ENCODE peak calls at places on chromosome 20, in four cellular contexts. V is K562, W is HEK293T, P is HepG2. S is an unnamed sample.
A peak's percentile ranks its signal among the peaks of the same experiment; 100 is the strongest.

GRCh38 chr20:25470045-25470444 is 62.6 kb downstream of the GINS1 start:
- DNase-seq in V (peak; percentile 64), W (peak; percentile 43), P (peak; percentile 57), S (peak; percentile 13)

GRCh38 chr20:32893878-32894483 is 35.3 kb downstream of the EFCAB8 start:
- DNase-seq in V (peak; percentile 66), W (peak; percentile 59), P (peak; percentile 59), S (no peak)

GRCh38 chr20:35490736-35491181 is 35.4 kb downstream of the CEP250 start:
- DNase-seq in V (no peak), W (no peak), P (no peak), S (peak; percentile 51)

GRCh38 chr20:44586986-44587980 is 4.9 kb downstream of the PKIG start:
- DNase-seq in V (no peak), W (no peak), P (no peak), S (no peak)

GRCh38 chr20:21322921-21323321 is 19.8 kb downstream of the XRN2 start:
- DNase-seq in V (peak; percentile 14), W (no peak), P (no peak), S (no peak)

GRCh38 chr20:49432562-49432961 is 49.9 kb downstream of the KCNB1 start:
- DNase-seq in V (no peak), W (no peak), P (no peak), S (no peak)

GRCh38 chr20:17223553-17223952 is 3.3 kb upstream of the PCSK2 start:
- DNase-seq in V (no peak), W (no peak), P (no peak), S (no peak)

GRCh38 chr20:4234128-4234527 is 218.8 kb upstream of the RNF24 start:
- DNase-seq in V (no peak), W (no peak), P (no peak), S (no peak)

GRCh38 chr20:24838551-24839530 is 110.2 kb upstream of the CST7 start:
- DNase-seq in V (no peak), W (no peak), P (no peak), S (peak; percentile 52)

GRCh38 chr20:49045440-49046086 is 549 bp upstream of the CSE1L start:
- DNase-seq in V (no peak), W (no peak), P (peak; percentile 29), S (no peak)

GRCh38 chr20:35049776-35050352 is 42.7 kb downstream of the TRPC4AP start:
- DNase-seq in V (no peak), W (no peak), P (no peak), S (no peak)

GRCh38 chr20:57395111-57395959 is 4.1 kb downstream of the RBM38 start:
- DNase-seq in V (no peak), W (no peak), P (no peak), S (no peak)

GRCh38 chr20:13996265-13996664 is 949 bp downstream of the MACROD2 start:
- DNase-seq in V (no peak), W (peak; percentile 8), P (no peak), S (no peak)

GRCh38 chr20:64113444-64113775 is 6.0 kb upstream of the NPBWR2 start:
- DNase-seq in V (no peak), W (no peak), P (no peak), S (no peak)

GRCh38 chr20:10922941-10923340 is 249.1 kb upstream of the JAG1 start:
- DNase-seq in V (no peak), W (no peak), P (no peak), S (no peak)

GRCh38 chr20:15895126-15895525 is 678.1 kb downstream of the KIF16B start:
- DNase-seq in V (no peak), W (no peak), P (no peak), S (no peak)

GRCh38 chr20:36684747-36685146 is 38.8 kb upstream of the SLA2 start:
- DNase-seq in V (no peak), W (no peak), P (no peak), S (no peak)

GRCh38 chr20:24701027-24701426 is 231.6 kb downstream of the SYNDIG1 start:
- DNase-seq in V (no peak), W (no peak), P (no peak), S (no peak)

GRCh38 chr20:58019850-58020625 is 208.4 kb downstream of the ANKRD60 start:
- DNase-seq in V (no peak), W (no peak), P (no peak), S (no peak)

GRCh38 chr20:44021900-44022299 is 107.2 kb downstream of the TOX2 start:
- DNase-seq in V (no peak), W (no peak), P (no peak), S (no peak)

GRCh38 chr20:33668087-33668790 is 1.5 kb downstream of the ACTL10 start:
- DNase-seq in V (peak; percentile 69), W (peak; percentile 64), P (no peak), S (no peak)

GRCh38 chr20:39706089-39706721 is 744.1 kb downstream of the DHX35 start:
- DNase-seq in V (no peak), W (no peak), P (no peak), S (no peak)

GRCh38 chr20:53693265-53693871 is 99.7 kb upstream of the ZNF217 start:
- DNase-seq in V (no peak), W (no peak), P (no peak), S (no peak)

GRCh38 chr20:479487-479886 is 17.2 kb upstream of the TBC1D20 start:
- DNase-seq in V (no peak), W (no peak), P (no peak), S (no peak)
- TF ChIP-seq FOXK2 in V (no peak), W (no peak), P (no peak), S (no peak)

GRCh38 chr20:1800777-1801176 is 94.4 kb upstream of the SIRPA start:
- DNase-seq in V (no peak), W (no peak), P (no peak), S (no peak)
- TF ChIP-seq FOXK2 in V (no peak), W (no peak), P (no peak), S (no peak)

DNA sequence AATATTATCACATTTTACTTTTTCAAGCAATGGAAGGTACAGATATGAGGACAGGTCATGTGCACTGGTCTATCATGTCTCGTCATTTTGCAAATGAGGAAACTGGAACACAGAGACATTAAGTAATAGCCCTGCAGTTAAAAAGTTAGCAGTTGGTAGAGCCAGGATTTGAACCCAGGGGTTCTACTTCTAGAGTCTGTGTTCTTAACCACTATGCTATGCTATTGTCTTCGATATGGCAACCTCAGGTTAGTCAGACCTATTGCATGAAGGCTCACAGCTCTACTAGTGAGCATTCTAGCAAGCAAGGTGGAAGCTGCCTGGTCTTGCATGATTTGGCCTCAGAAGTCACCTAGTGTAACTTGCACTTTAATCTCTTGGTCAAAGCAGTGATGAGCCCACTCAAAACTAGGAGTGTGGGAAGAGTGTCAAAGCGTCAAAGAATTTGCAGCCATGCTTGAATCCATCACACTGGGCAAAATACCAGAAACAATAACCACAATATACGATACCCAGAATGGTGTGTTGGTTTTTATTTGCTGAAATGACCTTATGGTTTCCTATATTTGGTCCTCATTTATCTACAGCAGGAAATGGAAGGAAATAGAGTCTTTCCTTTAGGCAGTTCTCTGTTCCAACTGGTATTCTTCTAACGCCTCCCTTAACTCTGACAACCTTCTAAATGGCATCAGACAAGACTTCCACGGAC is 20.4 kb upstream of the BMP2 start:
- DNase-seq in V (no peak), W (no peak), P (peak; percentile 25), S (peak; percentile 45)
- TF ChIP-seq FOXK2 in V (no peak), W (no peak), P (no peak), S (no peak)

DNA sequence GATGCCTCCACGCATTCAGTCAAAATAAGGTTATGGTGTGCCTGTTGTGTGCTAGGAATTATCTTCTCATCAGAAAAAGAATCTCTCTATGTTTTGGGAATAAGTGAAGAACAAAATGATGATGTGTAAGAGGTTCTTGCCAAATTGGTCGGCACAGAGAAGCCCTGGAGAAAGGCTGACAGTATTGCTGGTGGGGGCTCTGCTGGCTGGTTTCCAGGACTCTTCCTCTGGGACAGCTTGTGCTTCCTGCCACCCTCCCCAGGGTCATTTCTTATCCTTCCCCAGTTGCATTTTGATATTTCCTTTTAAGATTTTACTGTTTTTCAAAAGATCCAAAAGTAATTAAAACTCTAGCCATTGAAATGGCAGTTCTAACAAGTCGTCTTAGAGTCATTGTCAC is 22.1 kb downstream of the CST4 start:
- DNase-seq in V (no peak), W (no peak), P (no peak), S (no peak)
- TF ChIP-seq FOXK2 in V (no peak), W (no peak), P (no peak), S (no peak)

DNA sequence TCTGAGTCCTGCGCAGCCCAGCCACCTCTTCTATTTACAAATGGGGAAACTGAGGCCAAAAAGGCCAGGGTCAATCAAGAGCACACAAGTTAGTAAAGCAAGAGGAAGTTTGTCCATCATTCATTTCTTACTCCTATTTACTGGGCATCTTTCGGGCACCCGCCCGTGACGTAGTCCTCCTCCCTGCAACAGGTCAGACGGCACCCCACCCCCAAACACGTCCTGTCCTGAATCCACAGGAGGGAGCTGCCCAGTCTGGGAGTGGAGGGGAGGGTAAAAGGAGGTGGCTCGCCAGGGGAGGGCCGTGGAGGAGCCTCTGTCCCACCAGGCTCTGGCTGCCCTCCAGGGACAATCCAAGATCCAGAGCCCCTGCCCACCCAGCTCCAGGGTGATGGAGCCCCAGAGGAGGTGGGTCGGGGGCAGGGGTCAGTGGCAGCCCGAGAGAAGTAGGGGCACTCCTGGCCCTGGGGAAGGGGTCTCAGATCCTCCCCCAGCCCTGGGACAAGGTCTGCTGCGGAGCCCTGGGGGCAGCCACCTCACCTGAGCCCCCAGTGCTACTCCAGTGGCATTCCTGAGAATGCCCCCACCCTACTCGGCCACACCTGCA is 2.5 kb upstream of the LAMA5 start:
- DNase-seq in V (no peak), W (no peak), P (no peak), S (no peak)
- TF ChIP-seq FOXK2 in V (no peak), W (no peak), P (no peak), S (no peak)

GRCh38 chr20:38501858-38502431 is 29.3 kb downstream of the RALGAPB start:
- DNase-seq in V (no peak), W (no peak), P (no peak), S (no peak)
- TF ChIP-seq FOXK2 in V (no peak), W (no peak), P (no peak), S (no peak)